ENCODE peak calls at places on chromosomes 12 and 14, in four cellular contexts. Q, Z, O and H are unnamed samples.

GRCh38 chr14:100106260-100106659 is 41.0 kb downstream of the EVL start:
- DNase-seq in Q (no peak), Z (no peak), O (peak; percentile 82), H (no peak)

GRCh38 chr12:109827566-109828550 is 5.3 kb downstream of the TRPV4 start:
- DNase-seq in Q (peak; percentile 36), Z (peak; percentile 63), O (peak; percentile 88), H (no peak)

GRCh38 chr12:68451261-68452091 is 119.3 kb upstream of the MDM1 start:
- DNase-seq in Q (peak; percentile 44), Z (peak; percentile 63), O (no peak), H (peak; percentile 50)

GRCh38 chr12:38892090-38892786 is 13.2 kb downstream of the CPNE8 start:
- DNase-seq in Q (peak; percentile 67), Z (peak; percentile 52), O (no peak), H (peak; percentile 89)

GRCh38 chr12:122853582-122854245 is 18.5 kb downstream of the HIP1R start:
- DNase-seq in Q (no peak), Z (no peak), O (no peak), H (no peak)

GRCh38 chr12:103462675-103463074 is 33.1 kb downstream of the C12orf42 start:
- DNase-seq in Q (no peak), Z (no peak), O (no peak), H (no peak)

GRCh38 chr12:94761559-94761958 is 111.2 kb upstream of the TMCC3 start:
- DNase-seq in Q (no peak), Z (peak; percentile 97), O (no peak), H (peak; percentile 99)

GRCh38 chr12:32877670-32878459 is 18.7 kb downstream of the PKP2 start:
- DNase-seq in Q (no peak), Z (peak; percentile 32), O (no peak), H (no peak)

GRCh38 chr12:53500119-53500775 is 836 bp upstream of the TARBP2 start:
- DNase-seq in Q (peak; percentile 66), Z (peak; percentile 89), O (peak; percentile 73), H (peak; percentile 58)

GRCh38 chr12:22981711-22982110 is 356.7 kb downstream of the ETNK1 start:
- DNase-seq in Q (no peak), Z (peak; percentile 64), O (no peak), H (peak; percentile 40)

GRCh38 chr14:35369701-35370191 is 34.8 kb downstream of the NFKBIA start:
- DNase-seq in Q (no peak), Z (peak; percentile 50), O (peak; percentile 46), H (peak; percentile 95)

GRCh38 chr12:68978678-68979077 is 45.7 kb upstream of the CPM start:
- DNase-seq in Q (no peak), Z (no peak), O (no peak), H (no peak)

GRCh38 chr12:4140607-4141301 is 132.8 kb upstream of the CCND2 start:
- DNase-seq in Q (no peak), Z (no peak), O (no peak), H (no peak)

GRCh38 chr14:91410781-91411536 is 6.7 kb downstream of the CCDC88C start:
- DNase-seq in Q (no peak), Z (no peak), O (no peak), H (no peak)

GRCh38 chr14:103408491-103409155 is 23.4 kb downstream of the MARK3 start:
- DNase-seq in Q (no peak), Z (no peak), O (no peak), H (no peak)

GRCh38 chr12:94721173-94721572 is 70.8 kb upstream of the TMCC3 start:
- DNase-seq in Q (no peak), Z (no peak), O (no peak), H (no peak)

GRCh38 chr14:91252901-91253794 is 8.6 kb upstream of the GPR68 start:
- DNase-seq in Q (peak; percentile 63), Z (no peak), O (peak; percentile 63), H (no peak)

GRCh38 chr12:32482226-32482625 is 82.9 kb downstream of the FGD4 start:
- DNase-seq in Q (no peak), Z (peak; percentile 56), O (no peak), H (no peak)

GRCh38 chr12:93146278-93146939 is 217.3 kb upstream of the EEA1 start:
- DNase-seq in Q (no peak), Z (peak; percentile 81), O (no peak), H (peak; percentile 54)

GRCh38 chr14:90302529-90303303 is 29.0 kb downstream of the NRDE2 start:
- DNase-seq in Q (no peak), Z (no peak), O (no peak), H (no peak)

DNA sequence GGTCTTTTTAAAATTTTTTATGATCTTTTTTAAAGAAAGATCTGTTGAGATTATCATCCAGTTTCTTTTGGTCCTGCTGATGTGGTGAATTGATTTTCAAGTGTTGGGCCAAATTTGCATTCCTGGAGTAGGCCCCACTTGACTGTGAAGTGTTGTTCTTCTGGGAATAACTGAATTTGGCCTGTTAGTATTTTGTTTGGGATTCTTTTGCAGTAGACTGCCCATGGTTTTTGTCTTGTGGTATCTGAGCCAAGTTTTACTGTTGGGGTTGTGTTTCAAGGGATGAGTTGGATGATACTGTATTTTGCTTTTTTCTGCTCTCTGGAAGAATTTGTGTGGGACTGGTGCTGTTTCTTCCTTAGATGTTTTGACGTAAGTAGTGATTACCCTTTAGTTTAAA is 4.0 kb upstream of the SYCP3 start:
- DNase-seq in Q (no peak), Z (no peak), O (no peak), H (no peak)
- H3K4me3 ChIP-seq in Q (no peak overlapping the region), Z (no peak overlapping the region), O (no peak overlapping the region), H (no peak overlapping the region)

GRCh38 chr12:128852885-128853284 is 393 bp upstream of the GLT1D1 start:
- DNase-seq in Q (no peak), Z (no peak), O (no peak), H (no peak)
- H3K4me3 ChIP-seq in Q (no peak overlapping the region), Z (no peak overlapping the region), O (no peak overlapping the region), H (no peak overlapping the region)

GRCh38 chr12:47802312-47802711 is 17.4 kb downstream of the HDAC7 start:
- DNase-seq in Q (no peak), Z (no peak), O (peak; percentile 40), H (no peak)
- H3K4me3 ChIP-seq in Q (no peak overlapping the region), Z (no peak overlapping the region), O (peak overlapping the region; percentile 0), H (no peak overlapping the region)

GRCh38 chr12:57241556-57242310 is 9.3 kb downstream of the STAC3 start:
- DNase-seq in Q (no peak), Z (no peak), O (no peak), H (no peak)
- H3K4me3 ChIP-seq in Q (no peak overlapping the region), Z (peak overlapping the region; percentile 72), O (no peak overlapping the region), H (no peak overlapping the region)

DNA sequence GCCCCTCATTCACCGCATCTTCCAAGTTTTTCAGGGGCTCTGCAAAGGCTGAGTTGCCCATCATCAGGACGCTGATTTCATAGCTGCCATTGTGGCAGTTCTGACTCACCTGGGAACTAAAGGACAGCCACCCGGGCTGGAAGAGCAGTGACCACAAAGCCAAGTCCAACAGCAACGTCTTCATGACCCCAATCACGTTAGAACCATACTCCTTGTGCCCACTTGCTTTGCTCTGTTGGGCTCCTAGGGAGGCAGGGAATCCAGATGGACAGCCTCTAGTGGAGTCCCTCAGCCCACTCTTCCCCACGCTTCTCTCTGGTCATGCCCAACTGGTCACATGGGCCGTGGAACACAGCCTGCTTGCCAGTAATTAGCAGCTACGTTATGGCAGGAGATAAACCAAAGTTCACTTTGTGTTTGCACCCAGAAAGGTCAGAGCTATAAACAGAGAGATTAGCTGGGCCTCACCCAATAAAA is at the start of gene GUCY2C:
- DNase-seq in Q (peak; percentile 81), Z (no peak), O (no peak), H (no peak)
- H3K4me3 ChIP-seq in Q (peak within 1 kb of the TSS; percentile 51), Z (no peak within 1 kb of the TSS), O (no peak within 1 kb of the TSS), H (no peak within 1 kb of the TSS)

GRCh38 chr12:7089196-7089871 is 2.9 kb downstream of the C1R start:
- DNase-seq in Q (no peak), Z (no peak), O (no peak), H (no peak)

GRCh38 chr12:7090222-7090998 is 1.8 kb downstream of the C1R start:
- DNase-seq in Q (no peak), Z (no peak), O (no peak), H (peak; percentile 38)

GRCh38 chr12:7091660-7092228 is 501 bp downstream of the C1R start:
- DNase-seq in Q (peak; percentile 22), Z (no peak), O (no peak), H (no peak)

GRCh38 chr12:7092229-7092985 is at the start of gene C1R:
- DNase-seq in Q (peak; percentile 79), Z (peak; percentile 84), O (peak; percentile 70), H (peak; percentile 52)

DNA sequence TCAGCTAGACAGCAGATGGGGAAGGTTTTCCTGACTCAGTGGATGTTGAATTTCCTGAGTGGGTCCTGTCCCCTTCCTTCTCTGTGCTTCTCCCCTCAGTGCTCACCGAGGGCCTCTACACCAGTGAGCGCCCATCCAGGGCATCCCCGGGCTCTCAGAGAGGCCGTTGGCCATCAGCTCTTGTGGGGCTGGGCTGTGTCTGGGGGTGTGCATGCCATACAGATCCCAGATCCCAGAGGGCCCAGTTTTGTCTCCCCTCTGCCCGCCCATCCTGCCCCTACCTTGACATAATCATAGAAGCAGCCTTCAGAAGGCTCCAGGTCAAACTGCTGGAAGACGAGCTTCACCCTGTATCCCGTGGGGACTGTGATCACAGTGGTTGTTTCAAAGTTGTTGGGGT is 1.1 kb downstream of the C1R start:
- DNase-seq in Q (no peak), Z (no peak), O (no peak), H (no peak)
- H3K4me3 ChIP-seq in Q (peak overlapping the region; percentile 49), Z (peak overlapping the region; percentile 59), O (peak overlapping the region; percentile 65), H (no peak overlapping the region)

GRCh38 chr12:124921200-124922008 is 7.0 kb upstream of the UBC start:
- DNase-seq in Q (peak; percentile 78), Z (peak; percentile 80), O (peak; percentile 69), H (peak; percentile 52)
- H3K4me3 ChIP-seq in Q (peak overlapping the region; percentile 21), Z (peak overlapping the region; percentile 40), O (peak overlapping the region; percentile 39), H (peak overlapping the region; percentile 29)

DNA sequence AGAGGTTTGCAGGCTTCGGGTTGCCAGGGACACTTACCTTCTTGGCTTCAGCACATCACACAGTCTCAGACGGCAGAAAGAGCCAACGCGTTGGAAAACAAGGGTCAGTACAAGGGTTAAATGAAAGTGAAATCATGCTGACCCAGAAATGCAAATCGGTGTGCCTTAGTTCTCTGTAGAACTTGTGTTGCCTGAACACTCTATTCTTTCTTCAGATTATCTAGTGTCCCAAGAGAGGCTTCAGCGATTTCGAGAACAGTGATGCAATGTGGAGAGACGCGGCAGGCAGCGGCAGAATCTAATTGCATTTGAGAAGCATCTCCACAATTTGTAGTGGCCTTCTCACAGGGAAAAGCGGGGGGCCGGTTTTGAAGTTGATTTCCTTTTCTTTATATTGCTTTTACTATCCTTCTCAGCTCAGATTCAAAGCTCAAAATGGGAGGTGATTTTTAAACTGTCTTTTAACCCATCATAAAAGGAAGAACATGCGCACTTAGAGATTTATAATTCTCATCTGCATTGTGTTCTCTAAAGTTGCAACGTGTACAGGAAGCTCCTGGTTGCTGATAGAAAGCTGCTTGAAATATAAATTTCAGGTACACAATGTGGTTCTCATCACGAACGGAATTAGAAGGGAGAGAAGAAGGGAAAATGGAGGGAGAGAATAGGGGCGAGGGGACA is 67.8 kb upstream of the EGLN3 start:
- DNase-seq in Q (no peak), Z (peak; percentile 24), O (no peak), H (no peak)
- H3K4me3 ChIP-seq in Q (no peak overlapping the region), Z (peak overlapping the region; percentile 7), O (no peak overlapping the region), H (no peak overlapping the region)